ENCODE peak calls at places on chromosomes 16 and 17, in five cellular contexts. D is stimulated activated CD8-positive, alpha-beta memory T cell treated with anti-CD3 and anti-CD28 coated beads, Interleukin-2, amount 100 ng/mL, for 1 hour; T is left colon; G is NAMALWA; V is M059J. Z is an unnamed sample.

GRCh38 chr17:54196751-54197150 is 374.0 kb downstream of the KIF2B start:
- DNase-seq in D (no peak), T (no peak), G (no peak), V (no peak), Z (no peak)

GRCh38 chr17:45284176-45285140 is 22.6 kb upstream of the SPATA32 start:
- DNase-seq in D (no peak), T (no peak), G (peak), V (no peak), Z (no peak)

GRCh38 chr17:50923611-50924010 is 57.5 kb upstream of the TOB1 start:
- DNase-seq in D (no peak), T (no peak), G (no peak), V (no peak), Z (peak)

GRCh38 chr17:75077490-75078096 is 10.2 kb upstream of the SLC16A5 start:
- DNase-seq in D (no peak), T (peak), G (no peak), V (no peak), Z (no peak)

GRCh38 chr16:84040823-84041391 is 1.7 kb downstream of the SLC38A8 start:
- DNase-seq in D (no peak), T (no peak), G (no peak), V (peak), Z (peak)

GRCh38 chr16:23903001-23903414 is 67.2 kb downstream of the PRKCB start:
- DNase-seq in D (no peak), T (no peak), G (no peak), V (peak), Z (no peak)

GRCh38 chr16:68642436-68643064 is 2.6 kb upstream of the CDH3 start:
- DNase-seq in D (no peak), T (no peak), G (no peak), V (no peak), Z (peak)

GRCh38 chr17:69093279-69093789 is 32.6 kb upstream of the ABCA9 start:
- DNase-seq in D (no peak), T (no peak), G (peak), V (no peak), Z (no peak)

GRCh38 chr16:55189179-55189578 is 134.8 kb upstream of the IRX6 start:
- DNase-seq in D (no peak), T (no peak), G (no peak), V (no peak), Z (no peak)

GRCh38 chr17:81294512-81295030 is 536 bp downstream of the SLC38A10 start:
- DNase-seq in D (no peak), T (no peak), G (no peak), V (peak), Z (no peak)

GRCh38 chr16:30948087-30948955 is 547 bp upstream of the ORAI3 start:
- DNase-seq in D (no peak), T (peak), G (peak), V (peak), Z (peak)

GRCh38 chr17:57106107-57106835 is 21.2 kb downstream of the AKAP1 start:
- DNase-seq in D (no peak), T (peak), G (no peak), V (peak), Z (peak)

GRCh38 chr16:58422809-58423208 is 30.5 kb downstream of the GINS3 start:
- DNase-seq in D (no peak), T (no peak), G (peak), V (no peak), Z (no peak)